ENCODE peak calls at places on chromosomes 1 and 21, in four cellular contexts. One of them, this sample, is unnamed.

GRCh38 chr1:18581420-18581880 is 49.2 kb upstream of the PAX7 start:
- DNase-seq in GM10248: peak; percentile 79
- DNase-seq in left ventricle myocardium inferior: no peak
- DNase-seq in SK-N-SH: peak; percentile 85
- DNase-seq in this sample: no peak

GRCh38 chr1:229381234-229381633 is 38.4 kb upstream of the CCSAP start:
- DNase-seq in GM10248: no peak
- DNase-seq in left ventricle myocardium inferior: no peak
- DNase-seq in SK-N-SH: no peak
- DNase-seq in this sample: no peak

GRCh38 chr1:217472915-217473314 is 158.0 kb downstream of the GPATCH2 start:
- DNase-seq in GM10248: no peak
- DNase-seq in left ventricle myocardium inferior: no peak
- DNase-seq in SK-N-SH: no peak
- DNase-seq in this sample: no peak

GRCh38 chr21:32412162-32412997 is at the start of gene EVA1C:
- DNase-seq in GM10248: no peak
- DNase-seq in left ventricle myocardium inferior: peak; percentile 78
- DNase-seq in SK-N-SH: peak; percentile 82
- DNase-seq in this sample: no peak

GRCh38 chr1:23367451-23367790 is 2.2 kb downstream of the ZNF436 start:
- DNase-seq in GM10248: no peak
- DNase-seq in left ventricle myocardium inferior: no peak
- DNase-seq in SK-N-SH: no peak
- DNase-seq in this sample: no peak

GRCh38 chr1:55259906-55260608 is 44.9 kb upstream of the USP24 start:
- DNase-seq in GM10248: no peak
- DNase-seq in left ventricle myocardium inferior: no peak
- DNase-seq in SK-N-SH: no peak
- DNase-seq in this sample: no peak

GRCh38 chr1:101394041-101394440 is 157.2 kb downstream of the S1PR1 start:
- DNase-seq in GM10248: no peak
- DNase-seq in left ventricle myocardium inferior: no peak
- DNase-seq in SK-N-SH: no peak
- DNase-seq in this sample: no peak

GRCh38 chr1:58157281-58157680 is 389.2 kb downstream of the OMA1 start:
- DNase-seq in GM10248: no peak
- DNase-seq in left ventricle myocardium inferior: no peak
- DNase-seq in SK-N-SH: no peak
- DNase-seq in this sample: no peak

GRCh38 chr1:25084407-25084806 is 147.9 kb downstream of the SYF2 start:
- DNase-seq in GM10248: no peak
- DNase-seq in left ventricle myocardium inferior: no peak
- DNase-seq in SK-N-SH: no peak
- DNase-seq in this sample: no peak

GRCh38 chr1:155860939-155861496 is 1.7 kb downstream of the SYT11 start:
- DNase-seq in GM10248: no peak
- DNase-seq in left ventricle myocardium inferior: no peak
- DNase-seq in SK-N-SH: no peak
- DNase-seq in this sample: no peak

GRCh38 chr1:61968869-61969268 is 225.8 kb upstream of the L1TD1 start:
- DNase-seq in GM10248: no peak
- DNase-seq in left ventricle myocardium inferior: no peak
- DNase-seq in SK-N-SH: no peak
- DNase-seq in this sample: no peak

GRCh38 chr1:91601554-91602322 is 101.1 kb downstream of the CDC7 start:
- DNase-seq in GM10248: no peak
- DNase-seq in left ventricle myocardium inferior: peak; percentile 82
- DNase-seq in SK-N-SH: no peak
- DNase-seq in this sample: no peak

GRCh38 chr1:150981177-150981804 is 801 bp upstream of the ANXA9 start:
- DNase-seq in GM10248: no peak
- DNase-seq in left ventricle myocardium inferior: no peak
- DNase-seq in SK-N-SH: no peak
- DNase-seq in this sample: no peak

GRCh38 chr21:32120231-32120630 is 158.6 kb downstream of the MIS18A start:
- DNase-seq in GM10248: no peak
- DNase-seq in left ventricle myocardium inferior: no peak
- DNase-seq in SK-N-SH: no peak
- DNase-seq in this sample: no peak

GRCh38 chr1:226728448-226728847 is 10.6 kb downstream of the ITPKB start:
- DNase-seq in GM10248: no peak
- DNase-seq in left ventricle myocardium inferior: no peak
- DNase-seq in SK-N-SH: no peak
- DNase-seq in this sample: no peak

DNA sequence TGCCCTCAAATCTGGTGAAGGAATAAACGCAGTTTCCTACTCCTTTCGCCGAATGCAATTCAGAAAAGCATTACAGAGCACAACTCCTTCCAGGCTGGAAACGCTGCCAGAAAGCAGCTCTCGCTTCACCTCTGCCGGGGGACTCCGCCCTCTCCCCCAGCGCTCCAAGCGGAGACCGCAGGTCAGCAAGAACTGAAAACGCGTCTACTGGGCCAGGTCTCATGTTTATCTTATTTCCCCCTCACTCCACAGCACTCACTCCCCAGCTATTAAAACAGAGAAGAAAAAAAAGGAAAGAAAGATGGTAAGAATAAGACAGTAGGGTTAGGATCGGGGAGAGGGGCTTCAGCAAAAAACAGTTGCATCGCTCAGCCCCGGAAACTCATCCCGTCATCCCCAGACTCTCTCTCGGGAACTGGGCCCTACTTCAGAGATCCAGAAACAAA is 833 bp upstream of the RCOR3 start:
- DNase-seq in GM10248: peak; percentile 69
- DNase-seq in left ventricle myocardium inferior: peak; percentile 81
- DNase-seq in SK-N-SH: peak; percentile 73
- DNase-seq in this sample: no peak
- TF ChIP-seq CTCF in GM10248: peak; percentile 12
- TF ChIP-seq CTCF in left ventricle myocardium inferior: no peak
- TF ChIP-seq CTCF in SK-N-SH: no peak
- TF ChIP-seq CTCF in this sample: no peak

DNA sequence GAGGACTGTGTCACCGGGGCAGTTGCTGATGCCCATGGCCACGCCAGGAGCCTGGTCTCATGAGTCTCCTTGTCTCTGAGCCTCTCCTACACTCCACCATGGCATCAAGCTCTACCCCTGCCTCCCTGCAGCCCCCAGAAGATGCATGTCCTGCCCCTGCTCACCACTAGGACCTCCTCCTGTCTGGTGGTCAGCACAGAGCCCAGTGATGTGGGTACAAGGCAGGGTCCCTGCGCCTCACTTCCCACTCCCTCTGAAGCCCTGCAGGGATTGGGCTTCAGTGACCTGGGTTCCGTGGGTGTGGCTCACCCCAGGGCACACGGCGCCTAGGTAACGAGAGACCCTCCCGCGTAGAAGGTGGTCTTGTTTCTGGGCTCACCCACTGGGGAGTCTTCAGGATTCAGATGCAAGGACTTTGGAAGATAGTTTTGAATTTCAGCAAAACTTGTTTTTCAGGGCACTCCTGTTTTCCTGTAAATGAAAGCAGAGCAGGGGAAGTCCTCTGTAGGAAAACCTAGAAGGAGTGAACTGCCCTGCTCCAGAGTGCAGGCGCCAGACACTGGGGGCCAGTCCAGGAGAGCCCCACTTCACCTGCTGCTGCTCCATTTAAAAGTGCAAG is 2.8 kb downstream of the COL18A1 start:
- DNase-seq in GM10248: no peak
- DNase-seq in left ventricle myocardium inferior: peak; percentile 15
- DNase-seq in SK-N-SH: no peak
- DNase-seq in this sample: no peak
- TF ChIP-seq CTCF in GM10248: no peak
- TF ChIP-seq CTCF in left ventricle myocardium inferior: no peak
- TF ChIP-seq CTCF in SK-N-SH: peak; percentile 18
- TF ChIP-seq CTCF in this sample: no peak

GRCh38 chr1:31936966-31937299 is 1.2 kb downstream of the PTP4A2 start:
- DNase-seq in GM10248: no peak
- DNase-seq in left ventricle myocardium inferior: no peak
- DNase-seq in SK-N-SH: no peak
- DNase-seq in this sample: no peak

GRCh38 chr1:31937300-31938183 is 626 bp downstream of the PTP4A2 start:
- DNase-seq in GM10248: peak; percentile 64
- DNase-seq in left ventricle myocardium inferior: peak; percentile 85
- DNase-seq in SK-N-SH: peak; percentile 89
- DNase-seq in this sample: no peak

GRCh38 chr1:31939484-31940329 is 1.5 kb upstream of the PTP4A2 start:
- DNase-seq in GM10248: peak; percentile 75
- DNase-seq in left ventricle myocardium inferior: no peak
- DNase-seq in SK-N-SH: peak; percentile 62
- DNase-seq in this sample: no peak

GRCh38 chr1:31936278-31936965 is 1.7 kb downstream of the PTP4A2 start:
- DNase-seq in GM10248: no peak
- DNase-seq in left ventricle myocardium inferior: no peak
- DNase-seq in SK-N-SH: no peak
- DNase-seq in this sample: no peak

DNA sequence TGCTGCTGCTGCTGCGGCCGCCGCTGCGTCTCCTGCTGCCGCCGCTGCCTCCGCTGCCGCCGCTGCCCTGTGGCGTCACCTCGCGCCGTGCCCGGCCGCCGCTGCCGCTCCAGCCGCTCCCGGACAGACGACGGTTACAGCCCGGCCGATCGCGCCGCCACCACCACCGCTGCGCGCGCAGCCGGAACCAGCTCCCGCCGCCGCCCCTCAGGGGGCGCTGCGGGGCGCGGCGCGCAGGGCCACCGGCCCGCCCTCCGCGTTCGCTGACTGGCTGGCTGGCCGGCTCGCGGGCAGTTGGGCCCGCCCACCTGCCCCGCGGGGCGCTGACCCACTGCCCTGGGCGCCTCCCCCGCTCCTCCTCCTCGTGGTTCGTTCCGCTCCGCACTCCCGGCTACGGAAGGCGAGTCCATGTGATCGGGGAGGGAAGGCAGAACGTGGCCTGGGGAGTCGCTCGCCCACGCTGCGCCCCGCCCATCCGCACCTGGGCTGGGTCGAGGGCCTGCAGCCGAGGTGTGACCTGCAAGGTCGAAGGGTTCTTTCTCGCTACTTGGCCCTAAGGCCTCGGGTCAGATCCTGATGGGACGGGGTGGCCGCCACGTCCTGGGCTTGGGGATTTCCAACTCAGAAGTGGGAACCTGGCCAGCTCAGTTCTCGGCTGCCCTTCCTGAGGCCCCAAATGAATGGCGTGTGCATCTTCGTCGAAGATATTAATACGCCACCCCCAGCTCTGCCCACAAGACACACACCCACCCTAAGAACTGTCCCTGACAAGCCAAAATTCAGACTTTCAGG is at the start of gene PTP4A2:
- DNase-seq in GM10248: peak; percentile 95
- DNase-seq in left ventricle myocardium inferior: peak; percentile 94
- DNase-seq in SK-N-SH: peak; percentile 100
- DNase-seq in this sample: peak; percentile 65
- TF ChIP-seq CTCF in GM10248: peak; percentile 80
- TF ChIP-seq CTCF in left ventricle myocardium inferior: peak; percentile 75
- TF ChIP-seq CTCF in SK-N-SH: no peak
- TF ChIP-seq CTCF in this sample: no peak

GRCh38 chr1:158794247-158794646 is 13.2 kb upstream of the OR6N2 start:
- DNase-seq in GM10248: no peak
- DNase-seq in left ventricle myocardium inferior: no peak
- DNase-seq in SK-N-SH: no peak
- DNase-seq in this sample: no peak

GRCh38 chr1:158803681-158804080 is 22.7 kb upstream of the OR6N2 start:
- DNase-seq in GM10248: no peak
- DNase-seq in left ventricle myocardium inferior: no peak
- DNase-seq in SK-N-SH: no peak
- DNase-seq in this sample: no peak

GRCh38 chr1:158799689-158800088 is 18.7 kb upstream of the OR6N2 start:
- DNase-seq in GM10248: no peak
- DNase-seq in left ventricle myocardium inferior: no peak
- DNase-seq in SK-N-SH: no peak
- DNase-seq in this sample: no peak

GRCh38 chr1:158793604-158794003 is 12.6 kb upstream of the OR6N2 start:
- DNase-seq in GM10248: no peak
- DNase-seq in left ventricle myocardium inferior: no peak
- DNase-seq in SK-N-SH: no peak
- DNase-seq in this sample: no peak

DNA sequence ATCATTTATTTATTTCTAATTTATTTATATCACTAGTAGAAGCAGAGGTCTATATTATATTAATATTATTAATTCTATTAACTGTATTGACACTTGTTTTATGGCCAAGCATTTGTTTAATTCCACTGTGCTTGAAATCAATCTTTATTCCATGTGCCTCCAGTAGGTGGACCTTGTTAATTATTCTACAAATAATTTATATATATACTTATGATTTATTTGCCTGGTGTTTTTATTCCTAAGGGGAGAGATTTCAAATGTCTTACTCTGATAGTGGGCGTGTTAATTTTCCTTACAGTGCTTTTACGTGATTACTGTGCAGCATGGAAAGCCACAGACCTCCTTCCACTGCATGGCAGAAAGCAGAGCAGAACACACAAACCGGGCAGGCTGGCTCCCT is 17.5 kb upstream of the OR6N2 start:
- DNase-seq in GM10248: no peak
- DNase-seq in left ventricle myocardium inferior: no peak
- DNase-seq in SK-N-SH: no peak
- DNase-seq in this sample: no peak
- TF ChIP-seq CTCF in GM10248: no peak
- TF ChIP-seq CTCF in left ventricle myocardium inferior: no peak
- TF ChIP-seq CTCF in SK-N-SH: peak; percentile 28
- TF ChIP-seq CTCF in this sample: no peak

GRCh38 chr21:42618713-42619112 is 34.7 kb upstream of the PDE9A start:
- DNase-seq in GM10248: no peak
- DNase-seq in left ventricle myocardium inferior: no peak
- DNase-seq in SK-N-SH: no peak
- DNase-seq in this sample: no peak
- TF ChIP-seq CTCF in GM10248: no peak
- TF ChIP-seq CTCF in left ventricle myocardium inferior: no peak
- TF ChIP-seq CTCF in SK-N-SH: no peak
- TF ChIP-seq CTCF in this sample: no peak